ENCODE peak calls at places on chromosome 6, in five cellular contexts. P, Y, B, G and Z are unnamed samples.

GRCh38 chr6:118912646-118913045 is 18.7 kb downstream of the ASF1A start:
- DNase-seq in P (no peak), Y (no peak), B (no peak), G (no peak), Z (no peak)

GRCh38 chr6:26115226-26115625 is 28.0 kb downstream of the HFE start:
- DNase-seq in P (no peak), Y (no peak), B (no peak), G (no peak), Z (no peak)

GRCh38 chr6:122568865-122569264 is 41.3 kb upstream of the PKIB start:
- DNase-seq in P (no peak), Y (no peak), B (no peak), G (no peak), Z (no peak)

GRCh38 chr6:168773788-168774187 is 332.8 kb downstream of the SMOC2 start:
- DNase-seq in P (no peak), Y (no peak), B (no peak), G (no peak), Z (no peak)

GRCh38 chr6:52790841-52791240 is 12.8 kb downstream of the GSTA1 start:
- DNase-seq in P (no peak), Y (no peak), B (no peak), G (no peak), Z (no peak)

GRCh38 chr6:160301341-160301740 is 42.7 kb upstream of the SLC22A2 start:
- DNase-seq in P (no peak), Y (no peak), B (no peak), G (no peak), Z (no peak)

GRCh38 chr6:120378582-120379220 is 955.6 kb downstream of the TBC1D32 start:
- DNase-seq in P (no peak), Y (no peak), B (peak; percentile 22), G (no peak), Z (peak; percentile 20)

GRCh38 chr6:166268431-166268830 is 39.8 kb downstream of the PRR18 start:
- DNase-seq in P (no peak), Y (no peak), B (no peak), G (no peak), Z (no peak)

GRCh38 chr6:33634986-33635385 is 13.9 kb downstream of the ITPR3 start:
- DNase-seq in P (no peak), Y (no peak), B (no peak), G (no peak), Z (no peak)

GRCh38 chr6:130935978-130936377 is 108.8 kb downstream of the SMLR1 start:
- DNase-seq in P (no peak), Y (no peak), B (peak; percentile 17), G (no peak), Z (no peak)

GRCh38 chr6:82818727-82819126 is 246.9 kb downstream of the UBE3D start:
- DNase-seq in P (no peak), Y (no peak), B (peak; percentile 83), G (peak; percentile 80), Z (no peak)

GRCh38 chr6:82088978-82089855 is 158.3 kb downstream of the IBTK start:
- DNase-seq in P (no peak), Y (no peak), B (no peak), G (no peak), Z (no peak)

GRCh38 chr6:167665698-167666380 is 160.9 kb upstream of the AFDN start:
- DNase-seq in P (no peak), Y (no peak), B (no peak), G (no peak), Z (no peak)

GRCh38 chr6:113968472-113968871 is 2.5 kb downstream of the HDAC2 start:
- DNase-seq in P (no peak), Y (no peak), B (no peak), G (no peak), Z (no peak)

GRCh38 chr6:128111096-128111495 is 210.2 kb upstream of the THEMIS start:
- DNase-seq in P (no peak), Y (no peak), B (peak; percentile 35), G (no peak), Z (peak; percentile 16)

GRCh38 chr6:37876843-37877242 is 57.3 kb downstream of the ZFAND3 start:
- DNase-seq in P (no peak), Y (no peak), B (no peak), G (no peak), Z (no peak)

GRCh38 chr6:157748839-157749571 is 74.0 kb upstream of the SNX9 start:
- DNase-seq in P (no peak), Y (no peak), B (no peak), G (no peak), Z (no peak)

GRCh38 chr6:45637611-45638257 is 260.0 kb upstream of the SUPT3H start:
- DNase-seq in P (no peak), Y (no peak), B (no peak), G (no peak), Z (peak; percentile 27)

GRCh38 chr6:105805581-105806023 is 280.5 kb upstream of the PRDM1 start:
- DNase-seq in P (no peak), Y (no peak), B (peak; percentile 42), G (no peak), Z (no peak)

GRCh38 chr6:20153194-20153593 is 59.1 kb downstream of the MBOAT1 start:
- DNase-seq in P (no peak), Y (no peak), B (no peak), G (no peak), Z (no peak)

GRCh38 chr6:75922226-75922625 is 150.2 kb downstream of the IMPG1 start:
- DNase-seq in P (no peak), Y (no peak), B (peak; percentile 19), G (no peak), Z (no peak)

GRCh38 chr6:48928937-48929336 is 534.1 kb downstream of the MMUT start:
- DNase-seq in P (no peak), Y (no peak), B (no peak), G (no peak), Z (no peak)

GRCh38 chr6:161409353-161409752 is 135.5 kb upstream of the AGPAT4 start:
- DNase-seq in P (no peak), Y (no peak), B (no peak), G (no peak), Z (no peak)